ENCODE peak calls at places on chromosomes 12 and 14, in four cellular contexts. U is HFF-Myc, J is BE2C, D is heart right ventricle. K is an unnamed sample.
A peak's percentile ranks its signal among the peaks of the same experiment; 100 is the strongest.

GRCh38 chr14:102140027-102140749 is 491 bp downstream of the WDR20 start:
- DNase-seq in J (peak; percentile 27), D (peak; percentile 23), U (no peak), K (no peak)

GRCh38 chr12:88111074-88111652 is 30.7 kb downstream of the CEP290 start:
- DNase-seq in D (no peak), J (no peak), U (peak; percentile 30), K (no peak)

GRCh38 chr12:89117448-89118034 is 234.8 kb downstream of the DUSP6 start:
- DNase-seq in J (peak; percentile 10), D (no peak), U (no peak), K (no peak)

GRCh38 chr14:65286443-65286842 is 126.1 kb upstream of the FUT8 start:
- DNase-seq in D (no peak), U (no peak), J (no peak), K (no peak)

GRCh38 chr14:102540310-102541028 is 30.9 kb upstream of the ANKRD9 start:
- DNase-seq in J (peak; percentile 93), U (no peak), D (no peak), K (no peak)

GRCh38 chr14:74531467-74531866 is 37.9 kb downstream of the ISCA2 start:
- DNase-seq in D (peak; percentile 39), J (no peak), U (peak; percentile 22), K (no peak)

GRCh38 chr12:109871678-109872314 is 8.5 kb downstream of the GLTP start:
- DNase-seq in U (no peak), D (no peak), J (no peak), K (no peak)

GRCh38 chr14:73741386-73741875 is 27.2 kb upstream of the PNMA1 start:
- DNase-seq in D (peak; percentile 81), J (peak; percentile 74), U (no peak), K (no peak)

GRCh38 chr12:49507139-49507538 is 31.7 kb upstream of the KCNH3 start:
- DNase-seq in J (no peak), D (no peak), U (peak; percentile 60), K (peak; percentile 72)

GRCh38 chr12:117033382-117034045 is 65.7 kb downstream of the TESC start:
- DNase-seq in J (no peak), U (no peak), D (no peak), K (no peak)

GRCh38 chr14:104794099-104794498 is 1.4 kb downstream of the AKT1 start:
- DNase-seq in J (peak; percentile 96), D (peak; percentile 59), U (peak; percentile 37), K (no peak)

GRCh38 chr12:132196038-132196872 is 52.0 kb downstream of the NOC4L start:
- DNase-seq in D (no peak), J (no peak), U (peak; percentile 35), K (no peak)

GRCh38 chr12:119202121-119202527 is 23.4 kb downstream of the HSPB8 start:
- DNase-seq in U (no peak), J (no peak), D (no peak), K (no peak)

GRCh38 chr12:71045781-71046180 is 112.0 kb downstream of the TSPAN8 start:
- DNase-seq in U (no peak), D (no peak), J (no peak), K (peak; percentile 37)
- H3K4me3 ChIP-seq in U (no peak overlapping the region), D (no peak overlapping the region), J (no peak overlapping the region), K (no peak overlapping the region)

DNA sequence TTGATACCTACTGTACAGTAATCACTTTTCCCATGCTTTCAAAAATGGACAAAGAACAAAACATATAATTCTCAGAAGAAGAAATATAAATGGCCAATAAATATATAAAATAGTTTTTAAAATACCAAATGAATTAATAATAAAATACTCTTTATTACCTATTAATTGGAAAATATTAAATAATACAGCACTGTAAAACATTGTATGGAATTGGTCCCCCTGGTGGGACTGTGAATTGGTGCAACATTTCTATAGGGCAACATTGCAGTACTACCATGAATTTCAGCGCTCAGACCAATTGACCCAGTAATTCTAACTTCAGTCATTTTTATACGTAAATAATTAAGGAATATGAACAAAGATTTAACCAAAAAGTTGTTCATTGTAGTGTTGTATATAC is 162.6 kb downstream of the PELI2 start:
- DNase-seq in U (no peak), D (no peak), J (no peak), K (no peak)
- TF ChIP-seq CTCF in U (peak; percentile 8), D (no peak), J (peak; percentile 42), K (no peak)

DNA sequence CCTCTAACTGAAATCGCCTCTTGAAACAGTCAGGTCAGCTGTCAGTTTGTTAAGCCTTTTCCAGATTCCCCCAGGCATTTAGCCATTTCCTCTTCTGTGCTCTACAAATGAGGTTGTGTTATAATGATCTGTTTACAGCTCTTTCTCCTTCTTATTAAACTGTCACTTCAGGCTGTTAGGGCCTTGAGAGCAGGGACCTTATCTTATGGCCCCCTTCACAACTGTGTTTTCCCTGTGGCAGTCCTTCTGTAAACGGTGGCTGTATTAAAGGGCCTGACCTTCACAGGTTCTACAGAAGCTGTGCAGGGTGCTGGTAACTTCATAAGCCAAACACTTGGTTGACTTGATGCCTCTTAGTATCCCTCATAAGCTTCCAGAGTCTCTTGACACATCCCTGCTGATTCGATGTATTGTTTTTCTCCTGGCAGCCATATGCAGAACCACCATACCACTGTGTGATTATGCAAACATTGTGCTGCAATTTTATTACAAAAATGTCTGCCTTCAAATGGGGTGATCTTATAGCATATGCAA is 104.7 kb downstream of the PLEKHA5 start:
- DNase-seq in J (no peak), U (no peak), D (no peak), K (no peak)
- H3K4me3 ChIP-seq in J (no peak overlapping the region), U (no peak overlapping the region), D (no peak overlapping the region), K (no peak overlapping the region)

DNA sequence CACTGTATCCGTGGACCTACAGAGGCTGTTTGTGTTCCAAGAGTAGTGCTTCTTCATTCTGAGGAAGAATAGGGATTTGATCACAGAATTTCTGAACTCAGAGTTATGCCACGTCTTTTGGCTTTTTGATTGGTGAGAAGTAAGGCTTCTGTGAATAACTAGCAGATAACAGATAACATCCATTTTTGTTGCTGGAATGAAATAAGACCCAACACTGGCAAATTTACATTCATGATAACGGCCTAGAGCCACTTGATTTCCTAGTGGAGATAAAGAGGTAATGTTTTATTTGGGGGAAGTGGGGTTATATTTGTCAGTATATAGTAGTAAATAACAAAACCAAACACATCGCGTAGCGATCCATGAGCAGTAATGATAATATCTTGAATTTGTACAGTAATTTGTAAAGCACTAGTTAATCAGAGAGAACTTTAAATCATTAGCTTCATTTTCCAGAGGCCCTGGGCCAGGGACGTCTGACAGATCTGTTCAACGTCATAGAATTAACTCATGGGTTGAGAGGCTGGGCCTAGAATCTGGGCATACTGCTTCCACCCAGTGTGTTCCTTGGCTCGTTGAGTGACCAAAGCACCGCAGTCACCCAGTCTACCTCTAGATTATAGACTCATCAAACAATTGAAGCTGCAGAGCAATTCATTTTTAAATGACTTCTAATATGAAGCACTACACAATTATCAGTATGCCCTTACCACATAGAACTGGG is 79.6 kb downstream of the HMGA2 start:
- DNase-seq in D (no peak), U (no peak), J (no peak), K (no peak)
- TF ChIP-seq CTCF in D (no peak), U (no peak), J (no peak), K (no peak)

K was measured in AG04449.